ENCODE peak calls at places on chromosomes 6 and 20, in four cellular contexts. E is fibroblast of mammary gland, V is astrocyte of the spinal cord, S is MCF 10A. U is an unnamed sample.

GRCh38 chr6:119426619-119427018 is 77.1 kb upstream of the MAN1A1 start:
- DNase-seq in E (peak; percentile 9), V (peak; percentile 10), S (no peak), U (no peak)

GRCh38 chr20:57810511-57811372 is 100.9 kb upstream of the PMEPA1 start:
- DNase-seq in E (no peak), V (peak; percentile 15), S (peak; percentile 37), U (peak; percentile 69)

GRCh38 chr6:14811760-14812428 is 434.0 kb upstream of the JARID2 start:
- DNase-seq in E (peak; percentile 81), V (peak; percentile 58), S (no peak), U (peak; percentile 37)

GRCh38 chr20:51462566-51463276 is 79.8 kb downstream of the NFATC2 start:
- DNase-seq in E (peak; percentile 82), V (peak; percentile 65), S (no peak), U (no peak)

GRCh38 chr6:15066433-15067337 is 179.2 kb upstream of the JARID2 start:
- DNase-seq in E (peak; percentile 96), V (peak; percentile 46), S (peak; percentile 95), U (peak; percentile 98)

GRCh38 chr6:52995913-52996685 is 1.0 kb upstream of the GSTA4 start:
- DNase-seq in E (peak; percentile 88), V (peak; percentile 84), S (peak; percentile 82), U (peak; percentile 76)

GRCh38 chr20:35621560-35621946 is 5.9 kb downstream of the SPAG4 start:
- DNase-seq in E (no peak), V (no peak), S (no peak), U (no peak)

GRCh38 chr6:81863123-81863522 is 110.6 kb upstream of the TENT5A start:
- DNase-seq in E (no peak), V (no peak), S (no peak), U (no peak)

GRCh38 chr6:20404641-20405032 is 3.0 kb downstream of the E2F3 start:
- DNase-seq in E (peak; percentile 72), V (peak; percentile 72), S (peak; percentile 76), U (peak; percentile 76)

GRCh38 chr6:36852481-36853147 is 13.4 kb upstream of the CPNE5 start:
- DNase-seq in E (peak; percentile 86), V (peak; percentile 60), S (no peak), U (peak; percentile 71)

GRCh38 chr6:70686548-70687133 is 19.0 kb downstream of the SMAP1 start:
- DNase-seq in E (peak; percentile 58), V (peak; percentile 64), S (peak; percentile 42), U (peak; percentile 50)